ENCODE peak calls at places on chromosomes 3 and 15, in four cellular contexts. One of them, this sample, is unnamed.
A peak's percentile ranks its signal among the peaks of the same experiment; 100 is the strongest.

GRCh38 chr3:30681276-30682211 is 75.1 kb downstream of the TGFBR2 start:
- DNase-seq in AG10803: peak; percentile 91
- DNase-seq in body of pancreas: no peak
- DNase-seq in heart right ventricle: peak; percentile 57
- DNase-seq in this sample: peak; percentile 45

GRCh38 chr3:161371441-161372320 is at the start of gene SPTSSB:
- DNase-seq in AG10803: peak; percentile 12
- DNase-seq in body of pancreas: peak; percentile 34
- DNase-seq in heart right ventricle: peak; percentile 33
- DNase-seq in this sample: no peak

GRCh38 chr3:33372218-33373081 is 67.8 kb downstream of the UBP1 start:
- DNase-seq in AG10803: peak; percentile 42
- DNase-seq in body of pancreas: peak; percentile 53
- DNase-seq in heart right ventricle: no peak
- DNase-seq in this sample: peak; percentile 11

GRCh38 chr3:139561959-139562676 is 22.6 kb upstream of the RBP1 start:
- DNase-seq in AG10803: peak; percentile 16
- DNase-seq in body of pancreas: peak; percentile 70
- DNase-seq in heart right ventricle: no peak
- DNase-seq in this sample: no peak

GRCh38 chr15:29765898-29766537 is 56.2 kb downstream of the TJP1 start:
- DNase-seq in AG10803: no peak
- DNase-seq in body of pancreas: no peak
- DNase-seq in heart right ventricle: peak; percentile 30
- DNase-seq in this sample: no peak

GRCh38 chr3:48014358-48014757 is 1.9 kb downstream of the MAP4 start:
- DNase-seq in AG10803: no peak
- DNase-seq in body of pancreas: no peak
- DNase-seq in heart right ventricle: no peak
- DNase-seq in this sample: no peak

GRCh38 chr3:123373535-123373987 is 75.3 kb downstream of the ADCY5 start:
- DNase-seq in AG10803: no peak
- DNase-seq in body of pancreas: no peak
- DNase-seq in heart right ventricle: peak; percentile 62
- DNase-seq in this sample: no peak

GRCh38 chr3:120743556-120744195 is 1.1 kb downstream of the GTF2E1 start:
- DNase-seq in AG10803: peak; percentile 84
- DNase-seq in body of pancreas: no peak
- DNase-seq in heart right ventricle: no peak
- DNase-seq in this sample: no peak

GRCh38 chr3:108887137-108887536 is 64.6 kb downstream of the TRAT1 start:
- DNase-seq in AG10803: no peak
- DNase-seq in body of pancreas: no peak
- DNase-seq in heart right ventricle: no peak
- DNase-seq in this sample: no peak

GRCh38 chr3:188179006-188179966 is 25.3 kb downstream of the LPP start:
- DNase-seq in AG10803: peak; percentile 90
- DNase-seq in body of pancreas: no peak
- DNase-seq in heart right ventricle: no peak
- DNase-seq in this sample: peak; percentile 63

GRCh38 chr3:97817965-97818364 is 3.8 kb upstream of the CRYBG3 start:
- DNase-seq in AG10803: no peak
- DNase-seq in body of pancreas: no peak
- DNase-seq in heart right ventricle: no peak
- DNase-seq in this sample: no peak

GRCh38 chr3:38834110-38834509 is 18.1 kb upstream of the SCN10A start:
- DNase-seq in AG10803: peak; percentile 79
- DNase-seq in body of pancreas: no peak
- DNase-seq in heart right ventricle: peak; percentile 65
- DNase-seq in this sample: peak; percentile 45

GRCh38 chr3:5427938-5428337 is 240.4 kb downstream of the EDEM1 start:
- DNase-seq in AG10803: no peak
- DNase-seq in body of pancreas: no peak
- DNase-seq in heart right ventricle: no peak
- DNase-seq in this sample: no peak

GRCh38 chr3:66971891-66972551 is 26.1 kb upstream of the KBTBD8 start:
- DNase-seq in AG10803: peak; percentile 62
- DNase-seq in body of pancreas: peak; percentile 73
- DNase-seq in heart right ventricle: peak; percentile 58
- DNase-seq in this sample: peak; percentile 10

GRCh38 chr15:84797212-84797611 is 19.9 kb upstream of the ALPK3 start:
- DNase-seq in AG10803: peak; percentile 23
- DNase-seq in body of pancreas: no peak
- DNase-seq in heart right ventricle: no peak
- DNase-seq in this sample: peak; percentile 29

GRCh38 chr3:52405066-52405465 is 39.8 kb downstream of the SEMA3G start:
- DNase-seq in AG10803: no peak
- DNase-seq in body of pancreas: no peak
- DNase-seq in heart right ventricle: no peak
- DNase-seq in this sample: no peak

GRCh38 chr3:194265996-194266657 is 85.0 kb downstream of the CPN2 start:
- DNase-seq in AG10803: no peak
- DNase-seq in body of pancreas: peak; percentile 6
- DNase-seq in heart right ventricle: no peak
- DNase-seq in this sample: no peak

GRCh38 chr3:148075829-148076716 is 621.6 kb upstream of the AGTR1 start:
- DNase-seq in AG10803: peak; percentile 68
- DNase-seq in body of pancreas: no peak
- DNase-seq in heart right ventricle: no peak
- DNase-seq in this sample: peak; percentile 52

GRCh38 chr3:161028485-161029018 is 76.6 kb downstream of the B3GALNT1 start:
- DNase-seq in AG10803: no peak
- DNase-seq in body of pancreas: no peak
- DNase-seq in heart right ventricle: no peak
- DNase-seq in this sample: no peak

GRCh38 chr3:47162695-47163022 is 1.3 kb downstream of the SETD2 start:
- DNase-seq in AG10803: peak; percentile 5
- DNase-seq in body of pancreas: no peak
- DNase-seq in heart right ventricle: no peak
- DNase-seq in this sample: no peak

GRCh38 chr3:118628704-118629341 is 405.8 kb downstream of the IGSF11 start:
- DNase-seq in AG10803: peak; percentile 19
- DNase-seq in body of pancreas: peak; percentile 55
- DNase-seq in heart right ventricle: peak; percentile 16
- DNase-seq in this sample: no peak

GRCh38 chr15:93523490-93523889 is 434.5 kb upstream of the RGMA start:
- DNase-seq in AG10803: peak; percentile 79
- DNase-seq in body of pancreas: no peak
- DNase-seq in heart right ventricle: no peak
- DNase-seq in this sample: no peak

GRCh38 chr3:38843898-38844297 is 27.9 kb upstream of the SCN10A start:
- DNase-seq in AG10803: peak; percentile 67
- DNase-seq in body of pancreas: no peak
- DNase-seq in heart right ventricle: no peak
- DNase-seq in this sample: peak; percentile 38

GRCh38 chr15:29040367-29040745 is 154.6 kb downstream of the APBA2 start:
- DNase-seq in AG10803: peak; percentile 14
- DNase-seq in body of pancreas: no peak
- DNase-seq in heart right ventricle: no peak
- DNase-seq in this sample: peak; percentile 10

GRCh38 chr15:49622561-49622960 is 1.7 kb downstream of the DTWD1 start:
- DNase-seq in AG10803: peak; percentile 48
- DNase-seq in body of pancreas: no peak
- DNase-seq in heart right ventricle: no peak
- DNase-seq in this sample: no peak

GRCh38 chr3:186417791-186418190 is 55.8 kb upstream of the DGKG start:
- DNase-seq in AG10803: peak; percentile 79
- DNase-seq in body of pancreas: no peak
- DNase-seq in heart right ventricle: no peak
- DNase-seq in this sample: peak; percentile 63

GRCh38 chr3:5058463-5058862 is 63.6 kb upstream of the ARL8B start:
- DNase-seq in AG10803: peak; percentile 94
- DNase-seq in body of pancreas: no peak
- DNase-seq in heart right ventricle: no peak
- DNase-seq in this sample: peak; percentile 94

GRCh38 chr3:45884368-45885201 is 1.8 kb upstream of the CCR9 start:
- DNase-seq in AG10803: no peak
- DNase-seq in body of pancreas: no peak
- DNase-seq in heart right ventricle: no peak
- DNase-seq in this sample: no peak

GRCh38 chr3:40623567-40623966 is 98.8 kb downstream of the ZNF621 start:
- DNase-seq in AG10803: no peak
- DNase-seq in body of pancreas: no peak
- DNase-seq in heart right ventricle: no peak
- DNase-seq in this sample: no peak

GRCh38 chr3:13280856-13281656 is 139.1 kb downstream of the NUP210 start:
- DNase-seq in AG10803: no peak
- DNase-seq in body of pancreas: no peak
- DNase-seq in heart right ventricle: no peak
- DNase-seq in this sample: no peak

GRCh38 chr3:8668216-8668615 is 23.6 kb upstream of the SSUH2 start:
- DNase-seq in AG10803: peak; percentile 14
- DNase-seq in body of pancreas: no peak
- DNase-seq in heart right ventricle: no peak
- DNase-seq in this sample: no peak

GRCh38 chr15:41969851-41970431 is 2.4 kb downstream of the EHD4 start:
- DNase-seq in AG10803: no peak
- DNase-seq in body of pancreas: no peak
- DNase-seq in heart right ventricle: no peak
- DNase-seq in this sample: no peak

GRCh38 chr3:58111513-58112184 is 99.1 kb downstream of the DNASE1L3 start:
- DNase-seq in AG10803: no peak
- DNase-seq in body of pancreas: peak; percentile 91
- DNase-seq in heart right ventricle: no peak
- DNase-seq in this sample: no peak

GRCh38 chr3:80241791-80242190 is 474.0 kb upstream of the ROBO1 start:
- DNase-seq in AG10803: no peak
- DNase-seq in body of pancreas: no peak
- DNase-seq in heart right ventricle: no peak
- DNase-seq in this sample: no peak

GRCh38 chr3:149536429-149536828 is 61.9 kb downstream of the TM4SF4 start:
- DNase-seq in AG10803: peak; percentile 64
- DNase-seq in body of pancreas: peak; percentile 69
- DNase-seq in heart right ventricle: peak; percentile 76
- DNase-seq in this sample: no peak

GRCh38 chr3:9915252-9916141 is 1.4 kb upstream of the IL17RC start:
- DNase-seq in AG10803: peak; percentile 52
- DNase-seq in body of pancreas: peak; percentile 76
- DNase-seq in heart right ventricle: peak; percentile 77
- DNase-seq in this sample: no peak
- H3K4me3 ChIP-seq in AG10803: peak overlapping the region; percentile 63
- H3K4me3 ChIP-seq in body of pancreas: peak overlapping the region; percentile 45
- H3K4me3 ChIP-seq in heart right ventricle: peak overlapping the region; percentile 79
- H3K4me3 ChIP-seq in this sample: peak overlapping the region; percentile 52

DNA sequence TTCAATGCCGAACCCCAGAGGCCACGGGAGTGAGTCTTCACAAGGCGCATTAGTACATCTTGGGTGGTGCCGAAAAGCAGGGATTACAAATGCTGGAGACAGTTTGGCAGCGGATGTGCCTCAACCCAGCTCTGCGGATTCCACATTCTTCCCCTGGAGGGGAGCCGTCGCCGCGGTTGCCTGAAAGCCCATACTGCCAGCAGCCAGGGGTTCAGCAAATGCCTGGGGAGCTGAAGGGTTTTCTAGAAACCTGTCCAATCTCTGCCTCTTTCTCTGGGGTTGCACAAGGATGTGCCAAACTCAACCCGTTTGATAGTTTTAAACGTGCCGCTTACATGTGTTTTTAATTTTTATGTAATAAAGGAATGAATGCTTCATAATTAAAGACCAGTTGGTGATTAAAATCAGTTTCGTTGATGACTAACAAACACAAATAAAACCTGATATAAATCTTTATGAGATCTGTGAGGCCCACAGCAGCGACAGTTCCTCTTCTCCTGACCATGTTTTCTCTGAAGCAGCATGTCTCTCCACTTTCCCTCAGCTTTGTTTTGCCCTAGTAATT is 74.6 kb upstream of the LEKR1 start:
- DNase-seq in AG10803: peak; percentile 99
- DNase-seq in body of pancreas: no peak
- DNase-seq in heart right ventricle: peak; percentile 49
- DNase-seq in this sample: peak; percentile 98
- TF ChIP-seq CTCF in AG10803: peak; percentile 46
- TF ChIP-seq CTCF in body of pancreas: no peak
- TF ChIP-seq CTCF in heart right ventricle: no peak
- TF ChIP-seq CTCF in this sample: peak; percentile 31

GRCh38 chr3:137642831-137643230 is 121.3 kb upstream of the SOX14 start:
- DNase-seq in AG10803: no peak
- DNase-seq in body of pancreas: no peak
- DNase-seq in heart right ventricle: no peak
- DNase-seq in this sample: no peak
- H3K4me3 ChIP-seq in AG10803: no peak overlapping the region
- H3K4me3 ChIP-seq in body of pancreas: no peak overlapping the region
- H3K4me3 ChIP-seq in heart right ventricle: no peak overlapping the region
- H3K4me3 ChIP-seq in this sample: no peak overlapping the region

GRCh38 chr15:63254991-63255390 is 22.4 kb upstream of the APH1B start:
- DNase-seq in AG10803: no peak
- DNase-seq in body of pancreas: no peak
- DNase-seq in heart right ventricle: no peak
- DNase-seq in this sample: no peak
- TF ChIP-seq CTCF in AG10803: no peak
- TF ChIP-seq CTCF in body of pancreas: no peak
- TF ChIP-seq CTCF in heart right ventricle: no peak
- TF ChIP-seq CTCF in this sample: no peak

DNA sequence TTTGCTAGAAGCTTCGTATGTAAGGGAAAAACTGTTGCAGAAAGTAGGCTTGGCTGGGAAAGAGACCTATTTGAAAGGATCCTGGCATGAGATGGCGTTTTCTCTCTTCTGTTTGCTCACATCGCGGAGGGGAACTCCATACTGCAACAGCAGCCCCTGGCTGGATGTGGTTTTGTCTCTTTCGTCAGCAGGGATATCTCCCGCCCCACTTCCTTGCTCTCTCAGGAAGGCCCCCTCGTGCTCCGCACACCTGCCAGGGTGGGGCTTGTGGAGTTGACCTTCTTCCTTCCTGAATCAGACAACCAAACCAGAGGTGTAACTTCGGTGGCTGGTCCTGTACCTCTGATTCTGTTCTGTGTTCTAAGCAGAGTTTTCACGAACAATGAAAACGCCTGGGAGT is 26.4 kb upstream of the MYZAP start:
- DNase-seq in AG10803: no peak
- DNase-seq in body of pancreas: no peak
- DNase-seq in heart right ventricle: no peak
- DNase-seq in this sample: no peak
- H3K4me3 ChIP-seq in AG10803: no peak overlapping the region
- H3K4me3 ChIP-seq in body of pancreas: no peak overlapping the region
- H3K4me3 ChIP-seq in heart right ventricle: no peak overlapping the region
- H3K4me3 ChIP-seq in this sample: no peak overlapping the region

DNA sequence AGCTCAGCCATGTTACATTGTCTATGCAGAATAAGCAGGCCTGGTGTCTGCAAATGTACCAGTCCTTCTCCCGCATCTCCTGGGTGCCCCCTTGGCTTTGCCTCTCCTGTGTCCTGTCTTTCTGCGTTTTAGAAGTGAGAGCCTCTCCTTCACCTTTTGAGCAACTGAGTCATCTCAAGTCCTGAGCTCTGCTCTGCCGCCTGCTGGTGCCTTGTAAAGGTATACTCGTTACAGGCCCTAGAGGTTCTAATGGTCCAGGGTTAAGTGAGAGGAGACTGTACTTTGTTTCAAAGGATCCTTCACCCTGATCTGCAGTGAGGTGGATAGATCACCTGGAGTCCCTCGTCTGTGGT is 12.6 kb downstream of the GHRL start:
- DNase-seq in AG10803: no peak
- DNase-seq in body of pancreas: no peak
- DNase-seq in heart right ventricle: no peak
- DNase-seq in this sample: no peak
- TF ChIP-seq CTCF in AG10803: no peak
- TF ChIP-seq CTCF in body of pancreas: no peak
- TF ChIP-seq CTCF in heart right ventricle: no peak
- TF ChIP-seq CTCF in this sample: peak; percentile 26